ENCODE peak calls at places on chromosomes 4 and X, in eight cellular contexts. T, I, N, P, S, X, J and D are unnamed samples. For H3K4me1, the result is how much of the 10 kb centered on the place peaks cover.

GRCh38 chr4:7147661-7148310 is 44.6 kb upstream of the SORCS2 start:
- DNase-seq in X (no peak), P (no peak), N (no peak), J (no peak), S (no peak), T (no peak), I (no peak), D (peak)

GRCh38 chr4:40596522-40596921 is 33.1 kb downstream of the RBM47 start:
- DNase-seq in J (no peak), P (no peak), T (no peak), I (no peak), X (no peak), S (no peak), N (no peak), D (no peak)

GRCh38 chrX:38175140-38175539 is 45.5 kb downstream of the SRPX start:
- DNase-seq in P (peak), X (peak), N (no peak), I (no peak), S (no peak), J (no peak), T (no peak), D (no peak)

GRCh38 chr4:76689079-76689817 is 208.7 kb downstream of the SOWAHB start:
- DNase-seq in N (no peak), I (no peak), S (no peak), J (peak), T (peak), P (no peak), X (peak), D (peak)

GRCh38 chrX:42714981-42715688 is 62.8 kb downstream of the PPP1R2C start:
- DNase-seq in T (peak), N (peak), P (peak), S (no peak), J (peak), X (peak), I (peak), D (peak)

GRCh38 chr4:48904541-48905142 is 1.9 kb downstream of the OCIAD2 start:
- DNase-seq in S (no peak), N (no peak), T (no peak), J (no peak), P (no peak), I (no peak), X (no peak), D (no peak)

GRCh38 chrX:104187931-104188330 is 21.7 kb downstream of the FAM199X start:
- DNase-seq in N (no peak), S (no peak), X (no peak), T (no peak), P (no peak), J (no peak), I (no peak), D (no peak)

GRCh38 chr4:7852568-7853185 is 87.0 kb downstream of the AFAP1 start:
- DNase-seq in P (no peak), I (no peak), J (no peak), X (no peak), S (no peak), T (peak), N (no peak), D (peak)

GRCh38 chr4:114907514-114908099 is 205.8 kb downstream of the NDST4 start:
- DNase-seq in N (no peak), X (peak), I (no peak), T (no peak), J (no peak), S (no peak), P (no peak), D (no peak)

GRCh38 chrX:16695079-16695676 is 17.3 kb downstream of the CTPS2 start:
- DNase-seq in J (peak), X (peak), P (peak), I (peak), N (peak), T (no peak), S (peak), D (peak)

GRCh38 chr4:110618091-110619000 is 4.5 kb downstream of the PITX2 start:
- DNase-seq in T (no peak), S (no peak), N (no peak), P (no peak), X (no peak), I (no peak), J (no peak), D (peak)

GRCh38 chr4:88225216-88226107 is 58.9 kb downstream of the PPM1K start:
- DNase-seq in I (no peak), P (no peak), J (no peak), X (peak), N (no peak), S (no peak), T (no peak), D (no peak)

GRCh38 chr4:155474758-155475157 is 98.0 kb upstream of the MAP9 start:
- DNase-seq in J (no peak), T (no peak), P (no peak), N (no peak), S (no peak), X (peak), I (no peak), D (no peak)

GRCh38 chr4:55087930-55088293 is 37.5 kb downstream of the KDR start:
- DNase-seq in X (no peak), P (no peak), J (no peak), I (no peak), S (no peak), T (no peak), N (no peak), D (no peak)

GRCh38 chr4:13766722-13767495 is 139.4 kb upstream of the BOD1L1 start:
- DNase-seq in X (no peak), P (no peak), N (no peak), J (no peak), I (no peak), S (no peak), T (no peak), D (peak)

GRCh38 chrX:84993150-84993549 is 10.5 kb upstream of the APOOL start:
- DNase-seq in J (no peak), N (no peak), I (no peak), T (no peak), S (no peak), P (no peak), X (no peak), D (no peak)

GRCh38 chr4:86306816-86307215 is 53.0 kb downstream of the MAPK10 start:
- DNase-seq in T (no peak), N (no peak), J (no peak), X (no peak), P (no peak), S (no peak), I (no peak), D (no peak)

GRCh38 chrX:111254896-111255693 is 15.2 kb downstream of the CAPN6 start:
- DNase-seq in J (no peak), N (no peak), P (no peak), I (no peak), X (no peak), S (no peak), T (no peak), D (no peak)

GRCh38 chr4:173519130-173520101 is 10.6 kb downstream of the HAND2 start:
- DNase-seq in P (no peak), T (no peak), J (no peak), N (no peak), I (no peak), S (no peak), X (no peak), D (peak)
- H3K4me1 ChIP-seq in P (under half), T (under half), J (under half), N (under half), I (under half), S (under half), X (under half), D (under half)

DNA sequence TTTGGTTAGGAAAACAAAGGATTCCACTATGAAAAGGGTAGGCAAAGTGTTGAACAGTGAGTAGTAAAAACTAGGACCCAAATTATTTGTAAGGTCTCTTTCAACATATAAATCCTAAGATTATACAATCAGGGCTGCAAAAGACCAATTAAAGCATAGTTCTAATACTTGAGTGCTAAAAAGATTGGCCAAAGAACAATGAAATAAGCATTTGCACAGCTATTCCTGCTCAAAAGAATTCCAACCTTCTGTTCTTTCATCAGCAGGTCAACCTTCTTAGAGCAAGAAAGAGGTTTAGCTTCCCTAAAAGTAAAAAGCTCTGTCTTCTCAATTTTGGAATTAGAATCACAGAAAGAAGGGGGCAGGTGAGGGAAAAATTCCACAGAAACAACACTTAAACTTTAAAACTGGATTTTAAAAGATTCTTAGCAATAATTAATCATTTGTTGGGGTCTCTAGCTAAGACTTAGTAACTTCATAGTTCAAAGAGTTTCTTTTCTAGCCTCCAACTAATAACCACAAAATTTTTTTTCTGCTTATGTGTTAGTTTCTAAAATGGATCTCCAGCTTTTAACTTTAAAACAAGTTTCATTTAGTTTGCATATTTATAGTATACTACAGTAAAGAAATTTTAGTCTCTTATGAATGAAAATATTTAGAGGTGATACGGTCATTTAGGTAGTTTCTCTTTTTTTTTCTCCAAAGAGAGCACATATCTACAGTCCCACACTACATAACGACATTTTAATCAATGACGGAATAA is 16.3 kb downstream of the TSPAN5 start:
- DNase-seq in I (no peak), X (no peak), S (no peak), T (no peak), J (no peak), N (no peak), P (no peak), D (no peak)
- H3K4me1 ChIP-seq in I (under half), X (under half), S (under half), T (under half), J (under half), N (under half), P (under half), D (under half)

GRCh38 chr4:2856266-2856665 is 12.6 kb downstream of the ADD1 start:
- DNase-seq in S (no peak), T (no peak), P (no peak), J (no peak), N (no peak), X (no peak), I (no peak), D (no peak)

GRCh38 chr4:2852481-2852881 is 8.8 kb downstream of the ADD1 start:
- DNase-seq in I (no peak), X (no peak), T (no peak), P (no peak), N (peak), J (peak), S (no peak), D (peak)

GRCh38 chr4:2857349-2857927 is 13.8 kb downstream of the ADD1 start:
- DNase-seq in X (no peak), J (no peak), T (no peak), P (peak), I (no peak), S (no peak), N (no peak), D (no peak)

GRCh38 chr4:2858451-2859217 is 15.0 kb downstream of the ADD1 start:
- DNase-seq in P (peak), X (peak), I (no peak), S (no peak), N (no peak), J (no peak), T (no peak), D (peak)

GRCh38 chr4:2855584-2855983 is 11.9 kb downstream of the ADD1 start:
- DNase-seq in X (no peak), I (no peak), N (no peak), T (no peak), S (no peak), P (peak), J (no peak), D (no peak)
- H3K4me1 ChIP-seq in X (under half), I (half or more), N (under half), T (under half), S (half or more), P (half or more), J (half or more), D (under half)

GRCh38 chrX:118520206-118520857 is 24.7 kb downstream of the DOCK11 start:
- DNase-seq in P (no peak), X (no peak), I (no peak), S (no peak), T (no peak), J (no peak), N (no peak), D (no peak)
- H3K4me1 ChIP-seq in P (under half), X (under half), I (half or more), S (half or more), T (under half), J (under half), N (under half), D (under half)

DNA sequence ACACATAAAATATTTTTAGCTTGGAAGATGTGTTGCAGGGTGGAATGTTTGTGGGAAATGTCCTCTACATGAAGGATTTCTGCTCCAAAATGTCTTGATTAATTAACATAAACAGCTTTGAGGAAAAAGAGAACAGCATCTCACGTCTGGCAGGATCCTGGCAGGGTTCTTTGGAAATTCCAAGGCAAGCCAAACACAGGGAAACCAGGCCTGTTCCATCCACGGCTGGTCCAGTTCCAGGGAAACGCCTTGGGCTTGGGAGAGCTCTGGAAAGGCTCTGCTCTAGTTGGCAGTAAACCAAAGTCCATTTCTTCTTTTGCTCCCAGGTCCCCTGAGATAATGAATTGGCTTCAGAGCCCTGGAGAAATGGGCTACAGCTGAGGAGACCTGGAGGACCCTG is 42.4 kb upstream of the GAB1 start:
- DNase-seq in X (no peak), J (peak), P (no peak), S (no peak), T (peak), I (no peak), N (peak), D (peak)
- H3K4me1 ChIP-seq in X (under half), J (under half), P (under half), S (under half), T (under half), I (under half), N (under half), D (under half)

DNA sequence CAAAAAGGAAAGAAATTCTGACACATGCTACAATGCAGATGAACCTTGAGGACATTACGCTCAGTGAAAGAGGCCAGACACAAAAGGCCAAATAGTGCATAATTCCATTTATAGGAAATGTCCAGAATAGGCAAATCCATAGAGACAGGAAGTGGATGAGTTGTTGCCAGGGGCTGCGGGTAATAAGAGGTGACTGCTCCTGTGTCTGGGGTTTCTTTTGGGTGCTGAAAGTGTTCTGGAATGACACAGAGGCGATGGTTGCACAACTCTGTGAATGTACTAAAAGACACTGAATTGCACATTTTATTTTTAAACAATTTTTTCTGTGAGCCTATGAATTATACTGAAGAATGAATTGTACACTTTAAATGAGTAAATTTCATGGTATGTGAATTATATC is 23.3 kb upstream of the IRAK1 start:
- DNase-seq in S (no peak), I (no peak), X (no peak), N (no peak), T (no peak), P (no peak), J (no peak), D (no peak)
- H3K4me1 ChIP-seq in S (under half), I (under half), X (under half), N (under half), T (under half), P (under half), J (half or more), D (under half)

GRCh38 chrX:112736310-112736709 is 56.6 kb upstream of the LHFPL1 start:
- DNase-seq in X (no peak), J (no peak), T (no peak), N (no peak), I (no peak), P (no peak), S (no peak), D (no peak)
- H3K4me1 ChIP-seq in X (under half), J (under half), T (under half), N (under half), I (under half), P (under half), S (under half), D (under half)

GRCh38 chrX:134480061-134480460 is 20.1 kb downstream of the HPRT1 start:
- DNase-seq in J (no peak), X (no peak), I (no peak), S (no peak), P (no peak), T (no peak), N (no peak), D (no peak)
- H3K4me1 ChIP-seq in J (under half), X (under half), I (under half), S (under half), P (under half), T (under half), N (under half), D (under half)

DNA sequence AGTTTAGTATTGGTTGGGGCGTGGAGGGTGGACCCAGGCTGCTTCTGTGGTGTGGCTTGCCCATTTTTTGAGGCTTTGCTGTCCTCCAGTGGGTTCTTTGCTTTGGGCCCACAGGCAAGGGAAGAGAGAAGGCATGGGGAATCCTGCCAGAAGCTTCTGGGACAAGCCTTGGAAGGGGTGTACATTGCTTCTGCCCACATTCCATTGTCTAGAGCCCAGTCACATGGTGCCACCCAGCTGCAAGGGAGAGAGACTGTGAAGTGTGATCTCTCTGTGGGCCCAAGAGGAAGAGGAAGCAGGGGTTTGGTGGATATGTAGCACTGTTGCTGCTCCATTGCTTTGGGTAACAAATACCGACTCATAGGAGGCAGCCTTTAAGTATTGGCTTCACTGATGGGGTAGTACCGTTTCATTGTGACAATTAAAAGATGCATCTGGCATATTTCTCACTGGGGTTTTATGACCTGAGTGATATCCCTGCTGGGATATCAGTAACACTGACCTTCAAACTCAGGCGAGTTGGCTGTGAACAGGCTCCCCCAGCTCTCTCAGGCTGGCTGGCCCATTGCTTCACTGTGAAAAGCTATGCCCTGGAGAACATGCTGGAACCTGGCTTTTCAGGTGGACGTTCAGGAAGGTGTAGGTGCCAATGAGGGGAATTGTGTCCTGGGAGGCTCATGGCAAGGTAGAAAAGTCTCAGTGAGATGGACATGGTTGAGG is 85.9 kb downstream of the CLDN34 start:
- DNase-seq in I (no peak), J (no peak), T (no peak), X (no peak), N (no peak), P (no peak), S (no peak), D (no peak)
- H3K4me1 ChIP-seq in I (under half), J (under half), T (under half), X (under half), N (under half), P (under half), S (under half), D (under half)

GRCh38 chr4:147813107-147813773 is 81.4 kb downstream of the ARHGAP10 start:
- DNase-seq in X (no peak), T (no peak), J (no peak), N (no peak), P (no peak), S (no peak), I (no peak), D (no peak)
- H3K4me1 ChIP-seq in X (under half), T (under half), J (half or more), N (under half), P (under half), S (under half), I (under half), D (under half)